ENCODE peak calls at places on chromosome 10, in four cellular contexts. One of them, this sample, is unnamed.

GRCh38 chr10:80165173-80165572 is 32.6 kb downstream of the PLAC9 start:
- DNase-seq in left ventricle myocardium inferior: no peak
- DNase-seq in tibial artery: no peak
- DNase-seq in mesendoderm: no peak
- DNase-seq in this sample: no peak

GRCh38 chr10:26755443-26755903 is 58.0 kb downstream of the PDSS1 start:
- DNase-seq in left ventricle myocardium inferior: no peak
- DNase-seq in tibial artery: no peak
- DNase-seq in mesendoderm: peak; percentile 46
- DNase-seq in this sample: peak; percentile 16

GRCh38 chr10:50641636-50642035 is 17.9 kb upstream of the SGMS1 start:
- DNase-seq in left ventricle myocardium inferior: no peak
- DNase-seq in tibial artery: no peak
- DNase-seq in mesendoderm: no peak
- DNase-seq in this sample: no peak

GRCh38 chr10:75441682-75442081 is 10.3 kb downstream of the LRMDA start:
- DNase-seq in left ventricle myocardium inferior: no peak
- DNase-seq in tibial artery: no peak
- DNase-seq in mesendoderm: no peak
- DNase-seq in this sample: no peak

GRCh38 chr10:97321032-97321806 is 2.1 kb downstream of the FRAT1 start:
- DNase-seq in left ventricle myocardium inferior: peak; percentile 55
- DNase-seq in tibial artery: peak; percentile 76
- DNase-seq in mesendoderm: peak; percentile 53
- DNase-seq in this sample: no peak

GRCh38 chr10:77274046-77274795 is 363.4 kb downstream of the KCNMA1 start:
- DNase-seq in left ventricle myocardium inferior: no peak
- DNase-seq in tibial artery: no peak
- DNase-seq in mesendoderm: no peak
- DNase-seq in this sample: no peak

GRCh38 chr10:95864906-95865813 is 42.6 kb upstream of the CC2D2B start:
- DNase-seq in left ventricle myocardium inferior: no peak
- DNase-seq in tibial artery: no peak
- DNase-seq in mesendoderm: peak; percentile 85
- DNase-seq in this sample: no peak

GRCh38 chr10:91090761-91091529 is 129.5 kb upstream of the PCGF5 start:
- DNase-seq in left ventricle myocardium inferior: no peak
- DNase-seq in tibial artery: no peak
- DNase-seq in mesendoderm: no peak
- DNase-seq in this sample: no peak

GRCh38 chr10:6493521-6494451 is 86.3 kb downstream of the PRKCQ start:
- DNase-seq in left ventricle myocardium inferior: no peak
- DNase-seq in tibial artery: no peak
- DNase-seq in mesendoderm: peak; percentile 14
- DNase-seq in this sample: no peak

GRCh38 chr10:6410830-6411229 is 169.2 kb downstream of the PRKCQ start:
- DNase-seq in left ventricle myocardium inferior: no peak
- DNase-seq in tibial artery: no peak
- DNase-seq in mesendoderm: no peak
- DNase-seq in this sample: no peak

GRCh38 chr10:133263674-133264073 is 13.0 kb downstream of the ADAM8 start:
- DNase-seq in left ventricle myocardium inferior: no peak
- DNase-seq in tibial artery: no peak
- DNase-seq in mesendoderm: no peak
- DNase-seq in this sample: no peak
- H3K4me1 ChIP-seq in left ventricle myocardium inferior: peaks cover 25% of the 10 kb centered on the region
- H3K4me1 ChIP-seq in tibial artery: peaks cover 35% of the 10 kb centered on the region
- H3K4me1 ChIP-seq in mesendoderm: no peaks in the 10 kb centered on the region
- H3K4me1 ChIP-seq in this sample: peaks cover 22% of the 10 kb centered on the region

GRCh38 chr10:117204316-117204715 is 7.0 kb downstream of the KCNK18 start:
- DNase-seq in left ventricle myocardium inferior: no peak
- DNase-seq in tibial artery: no peak
- DNase-seq in mesendoderm: no peak
- DNase-seq in this sample: no peak
- H3K4me3 ChIP-seq in left ventricle myocardium inferior: no peak overlapping the region
- H3K4me3 ChIP-seq in tibial artery: no peak overlapping the region
- H3K4me3 ChIP-seq in mesendoderm: no peak overlapping the region
- H3K4me3 ChIP-seq in this sample: no peak overlapping the region

GRCh38 chr10:101536800-101537199 is 51.3 kb downstream of the POLL start:
- DNase-seq in left ventricle myocardium inferior: no peak
- DNase-seq in tibial artery: no peak
- DNase-seq in mesendoderm: peak; percentile 50
- DNase-seq in this sample: no peak
- H3K36me3 ChIP-seq in left ventricle myocardium inferior: peaks cover 71% of the 10 kb centered on the region
- H3K36me3 ChIP-seq in tibial artery: peaks cover 61% of the 10 kb centered on the region
- H3K36me3 ChIP-seq in mesendoderm: no peaks in the 10 kb centered on the region
- H3K36me3 ChIP-seq in this sample: peaks cover 27% of the 10 kb centered on the region

GRCh38 chr10:133235891-133236321 is 1.7 kb upstream of the VENTX start:
- DNase-seq in left ventricle myocardium inferior: no peak
- DNase-seq in tibial artery: no peak
- DNase-seq in mesendoderm: no peak
- DNase-seq in this sample: no peak

GRCh38 chr10:133239990-133240389 is 2.3 kb downstream of the VENTX start:
- DNase-seq in left ventricle myocardium inferior: no peak
- DNase-seq in tibial artery: no peak
- DNase-seq in mesendoderm: no peak
- DNase-seq in this sample: no peak

GRCh38 chr10:133237241-133238065 is at the start of gene VENTX:
- DNase-seq in left ventricle myocardium inferior: no peak
- DNase-seq in tibial artery: no peak
- DNase-seq in mesendoderm: peak; percentile 99
- DNase-seq in this sample: no peak

GRCh38 chr10:133236411-133237240 is 1.0 kb upstream of the VENTX start:
- DNase-seq in left ventricle myocardium inferior: no peak
- DNase-seq in tibial artery: no peak
- DNase-seq in mesendoderm: no peak
- DNase-seq in this sample: no peak

GRCh38 chr10:133238066-133238804 is 580 bp downstream of the VENTX start:
- DNase-seq in left ventricle myocardium inferior: no peak
- DNase-seq in tibial artery: no peak
- DNase-seq in mesendoderm: no peak
- DNase-seq in this sample: no peak
- H3K4me1 ChIP-seq in left ventricle myocardium inferior: peaks cover 20% of the 10 kb centered on the region
- H3K4me1 ChIP-seq in tibial artery: peaks cover 32% of the 10 kb centered on the region
- H3K4me1 ChIP-seq in mesendoderm: peaks cover 3% of the 10 kb centered on the region
- H3K4me1 ChIP-seq in this sample: no peaks in the 10 kb centered on the region